ENCODE peak calls at places on chromosome 9, in four cellular contexts. N is psoas muscle, O is RWPE1, Q is Calu3. A is an unnamed sample.

GRCh38 chr9:121067655-121068054 is 7.1 kb upstream of the CNTRL start:
- DNase-seq in N (no peak), O (no peak), Q (no peak), A (no peak)

GRCh38 chr9:92969516-92970466 is 22.5 kb downstream of the FGD3 start:
- DNase-seq in N (no peak), O (no peak), Q (no peak), A (no peak)

GRCh38 chr9:108468364-108468763 is 387.4 kb downstream of the ACTL7B start:
- DNase-seq in N (peak; percentile 45), O (no peak), Q (peak; percentile 42), A (peak; percentile 52)

GRCh38 chr9:36928670-36929349 is 105.3 kb downstream of the PAX5 start:
- DNase-seq in N (no peak), O (peak; percentile 85), Q (no peak), A (peak; percentile 78)

GRCh38 chr9:98770717-98771116 is 25.6 kb downstream of the ANKS6 start:
- DNase-seq in N (no peak), O (no peak), Q (no peak), A (no peak)

GRCh38 chr9:19969721-19970120 is 180.9 kb upstream of the SLC24A2 start:
- DNase-seq in N (no peak), O (peak; percentile 30), Q (no peak), A (peak; percentile 93)

GRCh38 chr9:37412431-37413151 is 9.9 kb upstream of the GRHPR start:
- DNase-seq in N (peak; percentile 68), O (peak; percentile 73), Q (no peak), A (no peak)

GRCh38 chr9:135945969-135946368 is 15.2 kb downstream of the UBAC1 start:
- DNase-seq in N (no peak), O (no peak), Q (no peak), A (no peak)

GRCh38 chr9:69637801-69638200 is 34.4 kb downstream of the APBA1 start:
- DNase-seq in N (no peak), O (peak; percentile 46), Q (no peak), A (peak; percentile 85)

GRCh38 chr9:89811896-89812450 is 207.2 kb downstream of the GADD45G start:
- DNase-seq in N (no peak), O (no peak), Q (no peak), A (no peak)

GRCh38 chr9:90141723-90142122 is 500.9 kb downstream of the DIRAS2 start:
- DNase-seq in N (no peak), O (peak; percentile 35), Q (no peak), A (peak; percentile 37)

GRCh38 chr9:8254527-8254926 is 454.9 kb upstream of the DMAC1 start:
- DNase-seq in N (no peak), O (no peak), Q (no peak), A (no peak)

GRCh38 chr9:13688223-13688989 is 408.9 kb upstream of the MPDZ start:
- DNase-seq in N (no peak), O (no peak), Q (no peak), A (peak; percentile 19)

GRCh38 chr9:111036068-111036789 is 2.0 kb downstream of the LPAR1 start:
- DNase-seq in N (peak; percentile 70), O (peak; percentile 69), Q (peak; percentile 61), A (peak; percentile 56)

GRCh38 chr9:111917980-111918379 is 21.4 kb downstream of the UGCG start:
- DNase-seq in N (no peak), O (no peak), Q (no peak), A (no peak)

GRCh38 chr9:98450486-98450885 is 195.0 kb upstream of the TBC1D2 start:
- DNase-seq in N (no peak), O (no peak), Q (no peak), A (peak; percentile 10)

GRCh38 chr9:82202808-82203207 is 214.2 kb downstream of the SPATA31D1 start:
- DNase-seq in N (no peak), O (peak; percentile 83), Q (peak; percentile 1), A (peak; percentile 97)

GRCh38 chr9:121277518-121278275 is 9.7 kb downstream of the GSN start:
- DNase-seq in N (no peak), O (no peak), Q (no peak), A (peak; percentile 39)

GRCh38 chr9:125428515-125429467 is 167.2 kb downstream of the GAPVD1 start:
- DNase-seq in N (no peak), O (no peak), Q (no peak), A (no peak)

GRCh38 chr9:75812139-75812538 is 78.3 kb upstream of the PCSK5 start:
- DNase-seq in N (no peak), O (no peak), Q (no peak), A (peak; percentile 43)

GRCh38 chr9:88278036-88278435 is 110.2 kb upstream of the SPIN1 start:
- DNase-seq in N (no peak), O (no peak), Q (no peak), A (no peak)

GRCh38 chr9:33924978-33925797 is 108.2 kb downstream of the UBE2R2 start:
- DNase-seq in N (no peak), O (peak; percentile 30), Q (peak; percentile 48), A (peak; percentile 30)

GRCh38 chr9:127611796-127612790 is at the start of gene STXBP1:
- DNase-seq in N (peak; percentile 91), O (peak; percentile 98), Q (peak; percentile 88), A (peak; percentile 59)

GRCh38 chr9:2173861-2174260 is 158.7 kb downstream of the SMARCA2 start:
- DNase-seq in N (no peak), O (no peak), Q (no peak), A (no peak)

GRCh38 chr9:81669011-81669739 is 20.2 kb downstream of the TLE1 start:
- DNase-seq in N (no peak), O (no peak), Q (no peak), A (no peak)

GRCh38 chr9:117763314-117763713 is 59.1 kb downstream of the TLR4 start:
- DNase-seq in N (no peak), O (peak; percentile 29), Q (no peak), A (peak; percentile 39)

GRCh38 chr9:94084314-94084713 is at the start of gene PTPDC1:
- DNase-seq in N (no peak), O (peak; percentile 73), Q (no peak), A (peak; percentile 22)

GRCh38 chr9:90124961-90125360 is 517.7 kb downstream of the DIRAS2 start:
- DNase-seq in N (no peak), O (no peak), Q (no peak), A (no peak)

GRCh38 chr9:112654282-112654681 is 63.6 kb downstream of the INIP start:
- DNase-seq in N (no peak), O (no peak), Q (no peak), A (no peak)

GRCh38 chr9:79189511-79189924 is 382.2 kb upstream of the TLE4 start:
- DNase-seq in N (no peak), O (no peak), Q (no peak), A (no peak)

GRCh38 chr9:16825971-16826370 is 44.5 kb downstream of the BNC2 start:
- DNase-seq in N (no peak), O (no peak), Q (no peak), A (no peak)

GRCh38 chr9:129231759-129232158 is 53.7 kb upstream of the IER5L start:
- DNase-seq in N (no peak), O (no peak), Q (no peak), A (no peak)

GRCh38 chr9:108033976-108034964 is 544.7 kb upstream of the KLF4 start:
- DNase-seq in N (peak; percentile 24), O (no peak), Q (no peak), A (no peak)

GRCh38 chr9:126806336-126806735 is 1.5 kb downstream of the ZBTB43 start:
- DNase-seq in N (no peak), O (no peak), Q (no peak), A (peak; percentile 59)

A was measured in bronchial epithelial cell.